ENCODE peak calls at places on chromosomes 5 and 9, in ten cellular contexts. M is activated effector memory CD4-positive, alpha-beta T cell treated with Interleukin-2 at 50 U/mL for 16 hours; X is H9; Z is kidney tubule cell; Y is stimulated activated CD8-positive, alpha-beta memory T cell treated with anti-CD3 and anti-CD28 coated beads, Interleukin-15, amount 100 ng/mL, for 24 hours; I is caudate nucleus; L is activated CD4-positive, CD25-positive, alpha-beta regulatory T cell; Q is sciatic nerve; H is A549; D is NCI-H2081. N is an unnamed sample.

GRCh38 chr5:155728857-155729683 is 597.9 kb upstream of the SGCD start:
- DNase-seq in M (no peak), X (peak), Z (no peak), Y (no peak), I (peak), L (no peak), Q (no peak), H (no peak), D (peak), N (no peak)

GRCh38 chr5:110768138-110768845 is 29.5 kb downstream of the SLC25A46 start:
- DNase-seq in M (no peak), X (no peak), Z (no peak), Y (no peak), I (no peak), L (no peak), Q (no peak), H (no peak), D (no peak), N (no peak)

GRCh38 chr5:87787640-87788039 is 374.9 kb upstream of the CCNH start:
- DNase-seq in M (no peak), X (peak), Z (no peak), Y (no peak), I (no peak), L (no peak), Q (no peak), H (no peak), D (peak), N (no peak)

GRCh38 chr9:72271617-72272478 is 93.2 kb downstream of the ZFAND5 start:
- DNase-seq in M (no peak), X (peak), Z (peak), Y (no peak), I (no peak), L (no peak), Q (peak), H (peak), D (peak), N (no peak)

GRCh38 chr9:98312365-98312764 is 56.9 kb upstream of the TBC1D2 start:
- DNase-seq in M (no peak), X (no peak), Z (no peak), Y (no peak), I (no peak), L (no peak), Q (no peak), H (no peak), D (no peak), N (no peak)

GRCh38 chr9:76738402-76738801 is 25.8 kb upstream of the PCA3 start:
- DNase-seq in M (no peak), X (no peak), Z (no peak), Y (no peak), I (no peak), L (no peak), Q (no peak), H (no peak), D (peak), N (no peak)

GRCh38 chr5:177472460-177473441 is 683 bp downstream of the DBN1 start:
- DNase-seq in M (peak), X (no peak), Z (peak), Y (no peak), I (no peak), L (no peak), Q (no peak), H (no peak), D (peak), N (no peak)

GRCh38 chr5:40775085-40775845 is 19.5 kb upstream of the TTC33 start:
- DNase-seq in M (no peak), X (no peak), Z (no peak), Y (no peak), I (no peak), L (no peak), Q (no peak), H (no peak), D (no peak), N (no peak)

GRCh38 chr5:5421149-5421960 is 1.1 kb upstream of the ICE1 start:
- DNase-seq in M (peak), X (no peak), Z (no peak), Y (no peak), I (no peak), L (no peak), Q (no peak), H (no peak), D (peak), N (no peak)

GRCh38 chr9:137304383-137305059 is 2.5 kb upstream of the NRARP start:
- DNase-seq in M (no peak), X (peak), Z (no peak), Y (no peak), I (no peak), L (no peak), Q (no peak), H (no peak), D (no peak), N (no peak)

GRCh38 chr9:94852373-94852772 is 125.9 kb downstream of the AOPEP start:
- DNase-seq in M (no peak), X (no peak), Z (no peak), Y (no peak), I (no peak), L (no peak), Q (no peak), H (no peak), D (no peak), N (no peak)

GRCh38 chr5:134142088-134142487 is 27.6 kb downstream of the TCF7 start:
- DNase-seq in M (no peak), X (peak), Z (no peak), Y (no peak), I (no peak), L (no peak), Q (no peak), H (no peak), D (no peak), N (no peak)

GRCh38 chr5:56516441-56516840 is 283.3 kb upstream of the ANKRD55 start:
- DNase-seq in M (no peak), X (no peak), Z (no peak), Y (no peak), I (no peak), L (no peak), Q (no peak), H (no peak), D (no peak), N (no peak)

GRCh38 chr5:175685701-175686350 is 28.0 kb downstream of the HRH2 start:
- DNase-seq in M (no peak), X (no peak), Z (no peak), Y (no peak), I (no peak), L (no peak), Q (no peak), H (no peak), D (no peak), N (no peak)

GRCh38 chr5:123721721-123722276 is 209.8 kb downstream of the CSNK1G3 start:
- DNase-seq in M (no peak), X (no peak), Z (no peak), Y (no peak), I (no peak), L (no peak), Q (no peak), H (no peak), D (no peak), N (no peak)

GRCh38 chr9:109887079-109887478 is 107.1 kb downstream of the PALM2AKAP2 start:
- DNase-seq in M (no peak), X (no peak), Z (peak), Y (no peak), I (no peak), L (no peak), Q (no peak), H (no peak), D (no peak), N (no peak)

GRCh38 chr9:37033141-37033540 is 927 bp downstream of the PAX5 start:
- DNase-seq in M (no peak), X (no peak), Z (no peak), Y (no peak), I (no peak), L (no peak), Q (no peak), H (no peak), D (no peak), N (no peak)

GRCh38 chr9:93346240-93347112 is 105.0 kb upstream of the FAM120A start:
- DNase-seq in M (no peak), X (no peak), Z (no peak), Y (no peak), I (peak), L (no peak), Q (no peak), H (no peak), D (no peak), N (no peak)

GRCh38 chr5:115571441-115571878 is 26.9 kb upstream of the FEM1C start:
- DNase-seq in M (no peak), X (peak), Z (no peak), Y (no peak), I (peak), L (no peak), Q (no peak), H (no peak), D (no peak), N (no peak)

GRCh38 chr9:129206921-129207320 is 28.9 kb upstream of the IER5L start:
- DNase-seq in M (no peak), X (no peak), Z (no peak), Y (no peak), I (no peak), L (no peak), Q (no peak), H (no peak), D (no peak), N (no peak)

GRCh38 chr9:133619791-133620190 is 10.6 kb upstream of the FAM163B start:
- DNase-seq in M (peak), X (no peak), Z (peak), Y (no peak), I (no peak), L (no peak), Q (no peak), H (no peak), D (no peak), N (no peak)

GRCh38 chr5:142851731-142852130 is 81.6 kb downstream of the ARHGAP26 start:
- DNase-seq in M (no peak), X (no peak), Z (no peak), Y (no peak), I (no peak), L (no peak), Q (no peak), H (no peak), D (no peak), N (no peak)

GRCh38 chr5:127844631-127845030 is 141.4 kb downstream of the CCDC192 start:
- DNase-seq in M (no peak), X (no peak), Z (no peak), Y (no peak), I (peak), L (no peak), Q (no peak), H (no peak), D (peak), N (no peak)

GRCh38 chr9:127803507-127804352 is 1.0 kb downstream of the FPGS start:
- DNase-seq in M (no peak), X (no peak), Z (peak), Y (no peak), I (no peak), L (no peak), Q (no peak), H (peak), D (peak), N (peak)